ENCODE peak calls at places on chromosomes 6 and 20, in six cellular contexts. W, O, J, M, E and C are unnamed samples.

GRCh38 chr6:156887623-156888269 is 110.6 kb downstream of the ARID1B start:
- DNase-seq in W (no peak), E (no peak), J (no peak), M (no peak), O (no peak), C (no peak)

GRCh38 chr6:112038756-112039430 is 15.0 kb upstream of the CCN6 start:
- DNase-seq in M (no peak), W (no peak), E (no peak), J (no peak), O (no peak), C (no peak)

GRCh38 chr6:163651910-163652309 is 237.4 kb downstream of the QKI start:
- DNase-seq in W (peak; percentile 63), O (no peak), M (no peak), J (no peak), E (no peak), C (no peak)

GRCh38 chr20:661474-662288 is 8.7 kb upstream of the SRXN1 start:
- DNase-seq in W (no peak), O (no peak), E (no peak), J (peak; percentile 55), M (no peak), C (no peak)

GRCh38 chr20:61340157-61340556 is 88.1 kb downstream of the CDH4 start:
- DNase-seq in J (no peak), M (peak; percentile 19), E (no peak), O (no peak), W (no peak), C (peak; percentile 27)

GRCh38 chr6:119162134-119162761 is 83.8 kb upstream of the FAM184A start:
- DNase-seq in M (no peak), O (no peak), J (no peak), W (no peak), E (no peak), C (no peak)

GRCh38 chr20:32153156-32153665 is 43.7 kb downstream of the TM9SF4 start:
- DNase-seq in W (no peak), O (no peak), E (no peak), J (no peak), M (no peak), C (peak; percentile 12)

GRCh38 chr6:107656381-107656780 is 166.5 kb downstream of the SOBP start:
- DNase-seq in O (no peak), W (no peak), J (no peak), E (no peak), M (no peak), C (no peak)

GRCh38 chr6:111651185-111652034 is 45.7 kb upstream of the TRAF3IP2 start:
- DNase-seq in O (no peak), J (no peak), E (no peak), M (no peak), W (no peak), C (no peak)

GRCh38 chr6:164104432-164104831 is 689.9 kb downstream of the QKI start:
- DNase-seq in E (no peak), M (no peak), W (no peak), O (no peak), J (no peak), C (no peak)

GRCh38 chr6:21022343-21023107 is 488.3 kb downstream of the CDKAL1 start:
- DNase-seq in J (peak; percentile 19), M (no peak), W (no peak), O (peak; percentile 78), E (no peak), C (no peak)

GRCh38 chr6:108562503-108562993 is 1.8 kb downstream of the FOXO3 start:
- DNase-seq in E (peak; percentile 93), M (peak; percentile 64), J (peak; percentile 45), W (peak; percentile 84), O (peak; percentile 71), C (no peak)

GRCh38 chr6:120147218-120147871 is 797.8 kb upstream of the MAN1A1 start:
- DNase-seq in J (no peak), W (no peak), M (no peak), O (no peak), E (no peak), C (peak; percentile 46)

GRCh38 chr20:53866787-53867740 is 203.3 kb downstream of the BCAS1 start:
- DNase-seq in M (no peak), O (no peak), W (no peak), E (peak; percentile 50), J (no peak), C (no peak)

GRCh38 chr6:12576389-12576788 is 140.2 kb upstream of the PHACTR1 start:
- DNase-seq in M (no peak), J (no peak), O (no peak), E (peak; percentile 39), W (no peak), C (no peak)

GRCh38 chr6:29653452-29654038 is 3.3 kb upstream of the MOG start:
- DNase-seq in M (no peak), W (no peak), J (peak; percentile 49), E (peak; percentile 76), O (peak; percentile 47), C (no peak)

GRCh38 chr6:2738373-2738979 is 12.2 kb downstream of the MYLK4 start:
- DNase-seq in E (peak; percentile 88), M (no peak), O (peak; percentile 55), W (peak; percentile 78), J (peak; percentile 60), C (no peak)

GRCh38 chr6:54737247-54737646 is 109.3 kb upstream of the FAM83B start:
- DNase-seq in M (no peak), E (peak; percentile 35), W (no peak), J (peak; percentile 23), O (no peak), C (no peak)

DNA sequence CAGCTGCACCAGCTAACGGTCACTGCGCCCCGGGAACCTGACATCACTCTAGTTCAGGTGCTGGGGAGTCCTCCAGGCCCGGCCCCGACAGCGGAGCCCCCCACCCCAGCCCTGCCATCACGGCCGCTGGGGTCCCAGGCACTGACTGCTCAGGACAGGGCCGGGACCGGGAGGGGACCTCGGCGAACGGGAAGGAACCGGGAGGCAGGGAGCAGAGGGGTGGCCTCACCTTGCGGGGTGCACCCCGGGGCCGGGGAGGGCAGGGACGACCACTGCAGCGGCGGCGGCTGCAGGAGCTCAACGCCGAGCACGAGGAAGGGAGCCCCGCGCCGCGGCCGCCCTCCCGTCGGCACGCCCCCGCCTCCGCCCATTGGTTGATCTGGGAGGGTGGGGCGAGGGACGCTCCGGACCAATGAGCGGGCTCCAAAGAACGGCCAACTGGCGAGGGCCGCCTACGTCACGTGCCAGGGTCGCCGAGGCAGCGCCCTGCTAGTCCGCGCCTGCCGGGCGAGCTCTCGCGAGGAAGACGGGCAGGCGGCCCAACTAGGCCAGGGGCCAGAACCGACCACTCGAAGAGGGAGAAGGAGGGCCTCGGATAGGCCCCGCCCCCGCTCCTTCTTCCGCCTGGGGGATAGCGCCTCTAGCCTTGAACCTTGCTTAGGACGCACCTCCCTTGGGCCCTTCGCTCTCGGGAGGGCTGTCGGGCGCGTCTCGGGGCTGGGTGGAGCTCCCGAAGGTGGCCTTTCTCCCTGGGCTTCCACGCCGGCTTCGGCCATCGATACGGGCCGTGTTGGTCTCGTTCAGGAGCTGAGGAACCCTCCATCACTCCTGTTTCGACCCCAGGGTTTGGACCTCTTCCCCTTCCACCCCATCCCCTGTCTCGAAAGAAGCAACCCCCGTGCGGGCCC is at the start of gene ADISSP:
- DNase-seq in J (peak; percentile 96), E (peak; percentile 99), M (peak; percentile 97), W (peak; percentile 99), O (peak; percentile 99), C (peak; percentile 100)
- TF ChIP-seq CTCF in J (no peak), E (peak; percentile 24), M (no peak), W (no peak), O (no peak), C (no peak)

GRCh38 chr6:124684621-124685020 is 277.6 kb upstream of the RNF217 start:
- DNase-seq in J (no peak), E (no peak), O (no peak), W (no peak), M (no peak), C (no peak)

GRCh38 chr6:124679392-124679791 is 282.8 kb upstream of the RNF217 start:
- DNase-seq in M (no peak), O (no peak), W (no peak), J (no peak), E (no peak), C (no peak)

GRCh38 chr6:124682751-124683150 is 279.5 kb upstream of the RNF217 start:
- DNase-seq in J (no peak), O (no peak), E (no peak), M (no peak), W (no peak), C (no peak)

GRCh38 chr6:124688369-124688768 is 273.9 kb upstream of the RNF217 start:
- DNase-seq in M (no peak), O (no peak), J (no peak), W (no peak), E (no peak), C (no peak)

DNA sequence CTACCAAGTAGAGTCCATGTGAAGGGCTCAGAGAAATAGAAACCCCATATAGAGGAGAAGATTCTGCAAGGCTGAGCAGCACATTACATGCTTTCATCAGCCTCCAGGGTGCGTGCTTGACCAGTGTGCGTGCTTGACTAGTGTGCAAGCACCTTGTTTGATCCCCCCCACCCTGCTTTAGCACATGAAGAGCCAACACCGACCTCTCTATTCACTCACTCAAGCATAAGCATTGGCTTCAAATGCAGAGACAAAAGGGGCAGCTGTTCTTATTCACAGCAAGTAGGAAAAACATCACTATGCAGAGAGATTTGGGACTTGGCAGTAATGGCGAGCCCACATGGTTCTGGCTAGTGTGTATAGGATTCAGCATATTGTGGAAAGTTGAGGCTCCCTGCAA is 278.7 kb upstream of the RNF217 start:
- DNase-seq in W (no peak), E (no peak), J (no peak), M (no peak), O (no peak), C (no peak)
- TF ChIP-seq CTCF in W (no peak), E (no peak), J (no peak), M (no peak), O (no peak), C (no peak)

GRCh38 chr20:48658505-48658904 is 169.3 kb downstream of the PREX1 start:
- DNase-seq in O (no peak), W (no peak), E (no peak), J (no peak), M (no peak), C (no peak)

GRCh38 chr20:48661575-48662473 is 166.0 kb downstream of the PREX1 start:
- DNase-seq in W (no peak), J (no peak), E (no peak), O (no peak), M (no peak), C (no peak)

GRCh38 chr20:48660788-48661187 is 167.0 kb downstream of the PREX1 start:
- DNase-seq in W (no peak), M (no peak), E (no peak), J (no peak), O (no peak), C (no peak)

GRCh38 chr20:48658198-48658476 is 169.7 kb downstream of the PREX1 start:
- DNase-seq in J (no peak), W (no peak), E (no peak), M (no peak), O (no peak), C (no peak)

DNA sequence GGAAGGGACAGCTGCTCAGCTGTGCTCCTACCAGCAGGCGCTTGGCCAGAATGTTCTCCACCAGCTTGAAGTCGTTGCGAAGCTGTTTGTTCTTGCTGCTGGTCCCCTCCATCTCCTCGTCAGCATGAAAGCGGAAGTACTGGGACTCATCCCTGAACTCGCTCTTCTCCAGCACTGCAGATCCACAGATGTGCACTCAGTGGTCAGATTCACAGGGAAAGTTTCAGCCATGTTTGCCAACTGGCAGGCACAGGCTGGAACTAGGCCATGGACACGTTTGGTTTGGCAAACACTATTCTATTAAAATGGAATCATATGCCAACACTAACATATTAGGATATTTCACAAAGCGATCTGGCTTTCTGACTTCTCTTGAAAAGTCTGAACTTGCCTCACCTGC is 167.9 kb downstream of the PREX1 start:
- DNase-seq in M (no peak), W (peak; percentile 90), E (no peak), O (peak; percentile 84), J (no peak), C (no peak)
- TF ChIP-seq CTCF in M (no peak), W (no peak), E (no peak), O (no peak), J (no peak), C (no peak)

GRCh38 chr20:17281478-17281877 is 54.6 kb downstream of the PCSK2 start:
- DNase-seq in E (peak; percentile 49), W (no peak), M (no peak), J (peak; percentile 52), O (no peak), C (no peak)
- TF ChIP-seq CTCF in E (peak; percentile 72), W (no peak), M (no peak), J (peak; percentile 51), O (no peak), C (peak; percentile 71)